ENCODE peak calls at places on chromosomes 13 and 19, in ten cellular contexts. Q, I, Y, S, C, T, K, P, L and N are unnamed samples.

GRCh38 chr13:31914843-31915242 is 116.7 kb upstream of the FRY start:
- DNase-seq in S (no peak), K (no peak), L (no peak), I (no peak), Q (no peak), Y (no peak), P (no peak), C (no peak), T (no peak), N (no peak)

GRCh38 chr13:41613984-41614581 is 156.7 kb downstream of the RGCC start:
- DNase-seq in Y (no peak), C (peak), K (no peak), S (peak), Q (peak), L (no peak), T (peak), I (peak), P (no peak), N (no peak)

GRCh38 chr13:20825476-20825875 is 51.7 kb upstream of the EEF1AKMT1 start:
- DNase-seq in I (peak), C (no peak), Q (no peak), S (peak), P (no peak), L (no peak), Y (no peak), K (no peak), T (no peak), N (no peak)

GRCh38 chr19:19342086-19343015 is 21.7 kb downstream of the MAU2 start:
- DNase-seq in C (peak), T (peak), Y (peak), K (no peak), P (peak), L (peak), I (no peak), Q (peak), S (peak), N (peak)

GRCh38 chr13:44155422-44156293 is 218.0 kb upstream of the SERP2 start:
- DNase-seq in I (no peak), Y (peak), C (peak), Q (peak), K (peak), L (no peak), T (peak), P (peak), S (peak), N (no peak)

GRCh38 chr13:100461309-100462035 is 127.1 kb downstream of the GGACT start:
- DNase-seq in Q (no peak), C (no peak), I (no peak), T (no peak), L (no peak), S (peak), Y (peak), P (no peak), K (no peak), N (no peak)

GRCh38 chr13:94188173-94188869 is 291.2 kb downstream of the DCT start:
- DNase-seq in C (no peak), S (no peak), K (no peak), Q (no peak), I (no peak), Y (peak), L (no peak), P (no peak), T (no peak), N (no peak)

GRCh38 chr19:12676928-12677327 is 4.8 kb downstream of the DHPS start:
- DNase-seq in Q (no peak), C (no peak), S (no peak), T (no peak), Y (no peak), K (no peak), L (no peak), P (no peak), I (no peak), N (no peak)

GRCh38 chr19:45814166-45814780 is 835 bp downstream of the RSPH6A start:
- DNase-seq in L (no peak), K (no peak), I (no peak), T (no peak), Q (no peak), P (no peak), C (no peak), Y (no peak), S (no peak), N (peak)

GRCh38 chr19:29089315-29089855 is 123.6 kb downstream of the UQCRFS1 start:
- DNase-seq in S (no peak), Y (no peak), L (no peak), K (no peak), C (no peak), P (no peak), T (no peak), I (no peak), Q (no peak), N (no peak)

GRCh38 chr13:75621147-75621546 is 15.0 kb upstream of the LMO7 start:
- DNase-seq in Q (no peak), T (no peak), P (no peak), L (no peak), K (no peak), S (peak), Y (no peak), C (no peak), I (peak), N (no peak)

GRCh38 chr19:27776524-27776923 is 1436.4 kb downstream of the UQCRFS1 start:
- DNase-seq in Q (no peak), K (no peak), S (no peak), T (no peak), L (peak), P (no peak), I (no peak), C (no peak), Y (no peak), N (no peak)

GRCh38 chr19:17348700-17349099 is 11.3 kb downstream of the GTPBP3 start:
- DNase-seq in K (no peak), S (peak), I (peak), Q (peak), T (no peak), Y (peak), C (peak), L (no peak), P (no peak), N (no peak)

GRCh38 chr13:33723772-33724435 is 94.0 kb upstream of the RFC3 start:
- DNase-seq in L (peak), P (peak), S (peak), Y (peak), T (peak), I (peak), Q (peak), K (peak), C (peak), N (peak)

GRCh38 chr19:53775524-53775923 is 48.6 kb downstream of the NLRP12 start:
- DNase-seq in C (no peak), L (no peak), S (no peak), Y (no peak), K (no peak), P (no peak), Q (no peak), I (no peak), T (no peak), N (no peak)

GRCh38 chr13:66348745-66349720 is 881.1 kb downstream of the PCDH9 start:
- DNase-seq in Y (no peak), Q (peak), L (no peak), P (no peak), S (peak), I (no peak), C (peak), T (no peak), K (peak), N (no peak)

GRCh38 chr13:19587635-19588300 is 26.4 kb upstream of the TPTE2 start:
- DNase-seq in I (peak), T (no peak), K (no peak), Y (peak), L (peak), S (peak), P (no peak), C (no peak), Q (peak), N (no peak)

GRCh38 chr19:16449330-16449961 is 22.3 kb downstream of the EPS15L1 start:
- DNase-seq in T (no peak), S (no peak), P (no peak), Y (no peak), K (no peak), I (peak), Q (no peak), L (no peak), C (no peak), N (no peak)

GRCh38 chr13:51066091-51066831 is 44.8 kb downstream of the C13orf42 start:
- DNase-seq in S (peak), L (no peak), T (no peak), I (peak), C (peak), K (no peak), P (no peak), Y (peak), Q (peak), N (no peak)

GRCh38 chr13:45121421-45121820 is 1.1 kb downstream of the GTF2F2 start:
- DNase-seq in I (no peak), K (no peak), T (no peak), C (no peak), S (peak), L (no peak), Y (peak), Q (no peak), P (peak), N (peak)

GRCh38 chr19:32227561-32228165 is 117.7 kb upstream of the ZNF507 start:
- DNase-seq in C (no peak), K (no peak), Y (peak), P (no peak), S (no peak), L (no peak), Q (no peak), T (no peak), I (no peak), N (no peak)

GRCh38 chr13:50646070-50646469 is 197.4 kb downstream of the DLEU7 start:
- DNase-seq in P (no peak), S (no peak), C (no peak), Y (no peak), T (no peak), L (no peak), I (peak), Q (no peak), K (no peak), N (no peak)

GRCh38 chr19:13195678-13196077 is 45.5 kb downstream of the IER2 start:
- DNase-seq in P (peak), Q (no peak), K (no peak), Y (peak), S (no peak), C (no peak), L (peak), T (peak), I (no peak), N (no peak)

DNA sequence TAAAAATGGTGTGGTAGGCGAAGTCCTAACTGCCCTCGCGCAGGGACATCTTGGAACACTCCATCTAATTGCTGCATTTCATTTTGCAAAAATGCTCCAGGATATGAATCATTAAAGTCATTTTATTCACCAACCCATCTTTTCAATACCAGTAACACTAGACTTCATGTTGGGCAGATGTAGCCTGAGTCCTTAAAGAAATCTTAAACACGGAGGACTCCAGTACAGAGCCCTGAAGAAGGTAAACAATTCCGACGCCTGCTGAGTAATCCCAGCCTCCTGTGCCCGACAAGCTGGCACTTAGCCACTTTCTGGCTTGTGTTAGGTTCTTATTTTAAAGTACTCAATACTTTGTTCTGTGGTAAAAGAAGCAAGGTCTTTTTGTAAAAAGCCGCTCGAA is 58.0 kb upstream of the IRS2 start:
- DNase-seq in I (peak), S (no peak), P (peak), T (no peak), L (no peak), Q (no peak), Y (peak), C (no peak), K (no peak), N (no peak)
- H3K27ac ChIP-seq in I (no peak), S (no peak), P (no peak), T (no peak), L (no peak), Q (no peak), Y (no peak), C (no peak), K (no peak), N (no peak)

GRCh38 chr19:51798958-51799310 is 4.0 kb downstream of the FPR3 start:
- DNase-seq in Y (no peak), I (no peak), Q (no peak), T (no peak), K (no peak), C (peak), S (no peak), P (no peak), L (no peak), N (no peak)

GRCh38 chr19:51800849-51801244 is 5.9 kb downstream of the FPR3 start:
- DNase-seq in I (no peak), K (no peak), T (no peak), L (peak), P (no peak), S (no peak), Y (no peak), Q (no peak), C (no peak), N (no peak)

GRCh38 chr19:51799998-51800848 is 5.3 kb downstream of the FPR3 start:
- DNase-seq in Y (no peak), Q (peak), P (no peak), I (peak), T (no peak), S (no peak), K (no peak), L (peak), C (peak), N (no peak)

GRCh38 chr19:51798127-51798526 is 3.2 kb downstream of the FPR3 start:
- DNase-seq in K (no peak), L (no peak), Q (no peak), S (no peak), C (no peak), T (no peak), I (no peak), Y (no peak), P (no peak), N (no peak)

DNA sequence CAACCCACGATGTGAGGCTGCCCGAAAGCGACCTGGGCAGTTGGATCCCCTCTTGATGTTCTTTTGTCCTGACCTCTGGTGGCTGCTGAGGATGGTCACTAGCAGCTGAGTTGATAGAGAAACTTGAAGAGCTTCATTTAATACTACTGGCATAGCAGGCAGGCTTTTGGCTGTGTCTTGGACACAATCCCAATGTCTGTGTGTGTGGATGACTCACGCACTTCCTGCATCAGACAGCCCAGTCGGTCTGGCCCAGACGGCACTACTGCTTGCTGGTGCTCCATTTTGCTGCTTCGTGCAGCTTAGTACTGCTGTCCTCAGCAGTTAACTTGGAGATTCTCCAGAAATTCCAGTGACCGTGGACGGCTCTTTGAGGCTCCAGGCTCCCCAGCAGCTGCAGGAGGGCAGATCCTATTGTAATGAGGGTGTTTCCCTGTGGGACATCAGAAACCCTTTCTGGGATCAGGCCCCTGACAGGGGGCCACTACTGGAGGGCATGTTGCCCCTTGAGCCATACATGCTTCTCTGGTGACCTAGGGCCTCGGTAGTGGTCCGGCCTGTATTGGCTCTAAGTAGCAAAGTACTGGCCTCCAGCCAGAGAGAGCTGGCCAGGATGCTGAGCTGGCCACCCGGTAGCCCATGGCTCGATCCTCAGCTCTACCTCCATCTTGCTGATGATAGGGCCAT is 4.5 kb downstream of the FPR3 start:
- DNase-seq in Y (no peak), Q (peak), S (peak), T (peak), C (peak), K (peak), P (no peak), I (peak), L (peak), N (peak)
- TF ChIP-seq CTCF in Y (no peak), Q (peak), S (no peak), T (no peak), C (no peak), K (no peak), P (peak), I (no peak), L (peak), N (no peak)

GRCh38 chr19:30113182-30113581 is 171.1 kb downstream of the URI1 start:
- DNase-seq in T (no peak), Q (no peak), Y (no peak), C (no peak), P (no peak), K (no peak), I (no peak), L (no peak), S (no peak), N (no peak)
- H3K27ac ChIP-seq in T (no peak), Q (no peak), Y (no peak), C (no peak), P (no peak), K (no peak), I (no peak), L (no peak), S (no peak), N (no peak)

DNA sequence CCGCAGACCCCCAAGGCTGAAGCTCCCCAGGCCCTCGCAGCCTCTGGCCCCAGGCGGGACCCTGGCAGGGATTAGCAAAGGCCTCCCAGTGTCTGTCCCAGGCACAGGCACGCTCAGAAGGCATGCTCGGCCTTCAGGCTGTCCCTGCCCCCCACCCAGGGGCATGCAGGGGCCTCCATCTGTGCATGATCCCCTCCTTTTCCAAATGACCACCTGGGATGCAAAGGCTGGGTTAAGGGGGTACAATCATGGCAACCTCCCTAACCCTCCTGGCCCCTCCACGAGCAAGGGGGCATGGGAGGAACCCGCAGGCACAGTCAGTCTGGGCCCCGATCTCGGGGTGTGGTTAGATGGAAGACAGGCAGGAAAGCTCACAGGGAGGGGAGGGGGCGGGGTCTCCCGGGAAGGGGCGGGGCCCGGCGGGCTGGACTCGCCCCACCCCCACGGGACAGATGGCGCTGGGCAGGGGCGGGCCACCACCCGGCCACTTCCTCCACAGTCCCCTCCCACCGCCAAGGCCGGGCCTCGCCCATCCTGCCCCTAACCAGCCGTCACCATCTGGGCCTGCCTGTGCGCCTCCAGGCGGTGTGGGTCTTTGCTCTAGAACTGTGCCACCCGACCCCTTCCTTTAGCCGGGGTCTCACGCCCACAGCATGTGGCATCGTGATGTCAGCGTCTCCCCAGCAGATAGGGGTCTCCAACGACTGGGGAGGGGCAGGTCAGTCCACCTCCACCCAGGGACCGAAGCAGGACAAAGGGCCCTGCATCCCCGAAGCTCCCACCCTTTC is 7.0 kb upstream of the REXO1 start:
- DNase-seq in C (peak), Q (peak), T (peak), K (peak), Y (peak), L (peak), S (peak), P (peak), I (peak), N (peak)
- TF ChIP-seq CTCF in C (no peak), Q (no peak), T (no peak), K (no peak), Y (peak), L (no peak), S (no peak), P (no peak), I (no peak), N (peak)

GRCh38 chr19:51137812-51138425 is 4.2 kb upstream of the SIGLEC7 start:
- DNase-seq in T (no peak), Y (no peak), C (no peak), K (no peak), S (no peak), P (no peak), Q (no peak), L (no peak), I (no peak), N (no peak)

GRCh38 chr19:51136333-51136732 is 5.8 kb upstream of the SIGLEC7 start:
- DNase-seq in Q (no peak), S (no peak), T (no peak), Y (no peak), K (no peak), P (no peak), C (no peak), I (no peak), L (no peak), N (no peak)

GRCh38 chr19:51135004-51135403 is 7.1 kb upstream of the SIGLEC7 start:
- DNase-seq in Q (no peak), P (no peak), S (no peak), L (no peak), I (no peak), Y (no peak), C (no peak), K (no peak), T (no peak), N (no peak)

GRCh38 chr19:51138549-51138979 is 3.5 kb upstream of the SIGLEC7 start:
- DNase-seq in C (peak), T (no peak), Y (no peak), K (no peak), Q (peak), P (no peak), I (no peak), S (no peak), L (no peak), N (no peak)

DNA sequence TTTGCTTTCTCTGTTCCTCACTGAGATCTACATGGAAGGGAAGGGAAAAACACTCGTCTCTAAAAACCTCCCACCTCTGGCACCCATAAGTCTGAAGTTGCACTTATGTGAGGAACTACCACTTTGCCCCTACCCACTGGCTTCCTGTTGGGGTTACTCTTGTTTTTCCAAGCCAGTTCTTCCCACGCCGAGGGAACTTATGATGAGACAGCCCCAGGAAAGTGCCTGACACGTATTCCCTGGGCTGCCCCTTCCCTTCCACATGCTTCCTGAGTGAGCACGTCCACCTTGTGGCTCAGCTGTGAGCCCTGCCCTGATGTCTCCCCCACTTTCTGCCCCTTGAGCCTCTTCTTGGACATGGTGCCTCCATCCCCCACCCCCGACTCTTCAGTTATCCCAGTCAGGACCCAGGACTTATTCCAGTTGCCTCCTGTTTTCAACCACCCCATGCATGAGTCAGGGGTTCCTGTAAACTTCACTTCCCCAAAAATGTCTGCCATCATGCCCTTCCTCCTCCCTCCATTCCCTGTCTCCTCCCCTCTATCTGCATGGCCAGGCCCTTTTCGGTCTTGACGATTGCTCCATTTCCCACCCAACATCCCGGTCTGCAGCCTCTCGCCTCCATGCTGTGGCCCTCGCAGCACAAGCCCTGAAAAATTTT is 5.1 kb upstream of the SIGLEC7 start:
- DNase-seq in C (peak), S (no peak), K (no peak), P (no peak), I (no peak), T (no peak), Q (peak), Y (no peak), L (no peak), N (no peak)
- H3K27ac ChIP-seq in C (peak), S (no peak), K (no peak), P (no peak), I (no peak), T (peak), Q (peak), Y (no peak), L (peak), N (no peak)

GRCh38 chr13:92967923-92968322 is 258.7 kb upstream of the GPC6 start:
- DNase-seq in S (no peak), Y (peak), T (no peak), P (no peak), L (no peak), I (no peak), C (no peak), Q (no peak), K (no peak), N (no peak)
- TF ChIP-seq CTCF in S (no peak), Y (peak), T (no peak), P (no peak), L (no peak), I (no peak), C (no peak), Q (no peak), K (no peak), N (no peak)